ENCODE peak calls at places on chromosomes 1 and 21, in six cellular contexts. F is GM12878, R is HepG2, W is GM12891, T is K562, V is H1. Y is an unnamed sample.

GRCh38 chr1:119674835-119675289 is 26.8 kb upstream of the ZNF697 start:
- DNase-seq in F (no peak), R (peak), W (no peak), T (peak), V (no peak), Y (no peak)

GRCh38 chr1:152061952-152062351 is 25.1 kb upstream of the S100A11 start:
- DNase-seq in F (no peak), R (no peak), W (no peak), T (no peak), V (no peak), Y (no peak)

GRCh38 chr1:210448293-210448892 is 119.7 kb downstream of the HHAT start:
- DNase-seq in F (no peak), R (peak), W (peak), T (peak), V (no peak), Y (no peak)

GRCh38 chr1:31605908-31606427 is 11.5 kb upstream of the HCRTR1 start:
- DNase-seq in F (peak), R (no peak), W (peak), T (no peak), V (no peak), Y (peak)

GRCh38 chr1:87963566-87963965 is 634.9 kb downstream of the LMO4 start:
- DNase-seq in F (no peak), R (no peak), W (no peak), T (no peak), V (no peak), Y (no peak)

GRCh38 chr1:21541835-21542234 is 32.6 kb downstream of the ALPL start:
- DNase-seq in F (no peak), R (no peak), W (no peak), T (no peak), V (no peak), Y (no peak)

GRCh38 chr21:45309069-45309521 is 21.4 kb upstream of the POFUT2 start:
- DNase-seq in F (no peak), R (peak), W (no peak), T (peak), V (peak), Y (no peak)

GRCh38 chr1:184604152-184604900 is 150.3 kb downstream of the EDEM3 start:
- DNase-seq in F (no peak), R (no peak), W (no peak), T (no peak), V (no peak), Y (no peak)

GRCh38 chr1:68112835-68113243 is 62.4 kb upstream of the DIRAS3 start:
- DNase-seq in F (no peak), R (no peak), W (no peak), T (no peak), V (no peak), Y (no peak)

GRCh38 chr1:231734417-231734816 is 107.8 kb downstream of the DISC1 start:
- DNase-seq in F (no peak), R (no peak), W (no peak), T (no peak), V (no peak), Y (no peak)

GRCh38 chr1:182200025-182200814 is 138.7 kb upstream of the ZNF648 start:
- DNase-seq in F (no peak), R (no peak), W (no peak), T (peak), V (no peak), Y (no peak)

GRCh38 chr21:37198989-37199924 is 67.9 kb downstream of the VPS26C start:
- DNase-seq in F (no peak), R (no peak), W (no peak), T (no peak), V (no peak), Y (no peak)

GRCh38 chr1:93003981-93004380 is 42.7 kb upstream of the DIPK1A start:
- DNase-seq in F (no peak), R (no peak), W (no peak), T (no peak), V (no peak), Y (no peak)

GRCh38 chr21:38930838-38931237 is 125.1 kb downstream of the ETS2 start:
- DNase-seq in F (no peak), R (no peak), W (no peak), T (no peak), V (no peak), Y (no peak)

GRCh38 chr1:244614113-244614836 is 38.7 kb upstream of the DESI2 start:
- DNase-seq in F (no peak), R (no peak), W (no peak), T (no peak), V (no peak), Y (no peak)

GRCh38 chr1:158931055-158931737 is at the start of gene PYHIN1:
- DNase-seq in F (no peak), R (no peak), W (no peak), T (no peak), V (no peak), Y (no peak)

GRCh38 chr1:209742409-209743144 is 13.3 kb upstream of the TRAF3IP3 start:
- DNase-seq in F (no peak), R (no peak), W (no peak), T (no peak), V (no peak), Y (no peak)

GRCh38 chr1:227798078-227798802 is 17.2 kb upstream of the PRSS38 start:
- DNase-seq in F (no peak), R (no peak), W (no peak), T (peak), V (no peak), Y (no peak)

GRCh38 chr1:193216920-193217319 is 30.5 kb upstream of the B3GALT2 start:
- DNase-seq in F (peak), R (no peak), W (no peak), T (no peak), V (peak), Y (no peak)

GRCh38 chr1:93658188-93658587 is 23.4 kb downstream of the BCAR3 start:
- DNase-seq in F (no peak), R (no peak), W (no peak), T (no peak), V (no peak), Y (no peak)

GRCh38 chr21:38249256-38249655 is 7.5 kb upstream of the KCNJ15 start:
- DNase-seq in F (peak), R (no peak), W (no peak), T (no peak), V (no peak), Y (no peak)

GRCh38 chr1:36396359-36396758 is 1.3 kb downstream of the LSM10 start:
- DNase-seq in F (no peak), R (no peak), W (no peak), T (no peak), V (no peak), Y (no peak)

GRCh38 chr1:185560760-185561159 is 173.4 kb upstream of the HMCN1 start:
- DNase-seq in F (no peak), R (no peak), W (no peak), T (no peak), V (no peak), Y (no peak)

GRCh38 chr1:51189421-51190073 is 46.5 kb upstream of the RNF11 start:
- DNase-seq in F (no peak), R (peak), W (peak), T (peak), V (no peak), Y (peak)

DNA sequence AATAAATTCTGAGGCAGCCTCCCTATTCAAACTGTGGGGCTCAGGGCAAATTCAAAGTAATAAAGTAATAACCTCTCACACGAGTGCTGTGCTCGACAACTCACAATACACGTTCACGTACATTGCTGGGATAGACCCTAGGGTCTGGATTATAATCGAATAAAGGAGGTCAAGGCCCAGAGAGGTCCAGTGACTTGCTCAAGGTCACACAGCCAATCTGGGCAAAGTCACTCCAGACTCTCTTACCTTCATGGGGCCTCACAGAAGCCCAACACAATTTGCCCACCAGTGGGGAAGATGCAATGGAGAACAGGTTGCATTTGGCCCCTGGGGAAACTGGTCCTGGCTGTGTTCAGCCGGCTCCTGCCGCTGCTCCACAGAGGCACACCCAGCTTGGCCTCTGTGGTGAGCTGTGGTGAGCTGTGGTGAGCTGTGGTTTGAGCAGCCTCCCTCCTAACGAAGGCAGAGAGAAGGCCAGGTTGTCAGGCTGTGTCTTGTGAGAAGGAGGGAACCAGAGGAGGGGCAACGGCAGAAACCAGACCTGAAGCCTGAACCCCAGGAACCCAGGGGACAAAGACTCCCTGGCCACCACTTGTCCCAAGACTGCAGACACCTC is 35.1 kb downstream of the NUAK2 start:
- DNase-seq in F (peak), R (no peak), W (peak), T (no peak), V (no peak), Y (peak)
- TF ChIP-seq TAF1 in F (no peak), R (no peak), W (no peak), T (no peak), V (no peak), Y (no peak)

GRCh38 chr1:63592536-63593302 is 492 bp upstream of the PGM1 start:
- DNase-seq in F (peak), R (peak), W (no peak), T (no peak), V (no peak), Y (no peak)
- TF ChIP-seq POLR2A in F (no peak), R (no peak), W (no peak), T (no peak), V (no peak), Y (no peak)

GRCh38 chr1:229094476-229095311 is 176.2 kb upstream of the RAB4A start:
- DNase-seq in F (no peak), R (no peak), W (no peak), T (no peak), V (no peak), Y (no peak)
- TF ChIP-seq TAF1 in F (no peak), R (no peak), W (no peak), T (no peak), V (no peak), Y (no peak)

DNA sequence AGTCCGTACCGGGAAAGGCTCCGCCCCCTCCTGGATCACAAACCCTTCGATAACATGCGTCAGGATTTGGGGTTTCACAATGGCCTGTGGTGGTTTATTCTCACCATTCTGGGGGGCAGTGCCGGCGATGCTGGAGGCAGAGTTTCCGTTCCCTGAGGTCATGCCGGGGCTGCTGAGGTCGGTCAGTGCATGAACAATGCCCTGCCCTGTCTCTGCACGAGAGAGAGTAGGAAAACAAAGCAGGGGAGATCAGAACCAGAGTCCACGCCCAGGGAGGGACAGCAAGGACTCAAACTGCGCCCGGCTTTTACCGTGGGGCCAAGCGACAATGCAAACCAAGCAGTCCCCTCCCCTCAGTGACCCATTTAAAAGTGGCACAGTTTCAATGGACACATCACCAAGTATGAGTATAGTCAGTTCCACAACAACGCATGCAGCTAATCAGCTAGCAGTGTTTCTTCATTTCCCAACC is 13.2 kb upstream of the A3GALT2 start:
- DNase-seq in F (no peak), R (peak), W (no peak), T (no peak), V (no peak), Y (no peak)
- TF ChIP-seq POLR2A in F (no peak), R (no peak), W (no peak), T (no peak), V (no peak), Y (no peak)

Y was measured in GM12892.